ENCODE peak calls at places on chromosomes 3 and 15, in four cellular contexts. U is chondrocyte, V is substantia nigra, Y is ELR. K is an unnamed sample.

GRCh38 chr15:48520376-48521155 is 124.9 kb downstream of the FBN1 start:
- DNase-seq in U (no peak), V (no peak), Y (no peak), K (no peak)

GRCh38 chr15:65423977-65424679 is 1.4 kb upstream of the IGDCC4 start:
- DNase-seq in U (no peak), V (no peak), Y (peak), K (peak)

GRCh38 chr3:29718661-29719065 is 437.8 kb downstream of the RBMS3 start:
- DNase-seq in U (no peak), V (no peak), Y (no peak), K (no peak)

GRCh38 chr3:174072675-174073074 is 675.1 kb downstream of the NLGN1 start:
- DNase-seq in U (no peak), V (no peak), Y (peak), K (no peak)

GRCh38 chr15:72306211-72306785 is 13.7 kb downstream of the CELF6 start:
- DNase-seq in U (no peak), V (no peak), Y (peak), K (peak)

GRCh38 chr3:27556854-27557253 is 72.7 kb upstream of the SLC4A7 start:
- DNase-seq in U (no peak), V (no peak), Y (no peak), K (no peak)

GRCh38 chr3:104596551-104596950 is 770.2 kb upstream of the ALCAM start:
- DNase-seq in U (no peak), V (no peak), Y (peak), K (peak)

GRCh38 chr3:42887084-42887483 is 11.4 kb upstream of the CYP8B1 start:
- DNase-seq in U (no peak), V (no peak), Y (no peak), K (no peak)

GRCh38 chr3:156271995-156272719 is 151.8 kb downstream of the KCNAB1 start:
- DNase-seq in U (no peak), V (no peak), Y (no peak), K (no peak)

K was measured in RKO.